ENCODE peak calls at places on chromosomes 13 and 19, in ten cellular contexts. One of them, this sample, is unnamed.

GRCh38 chr19:42313096-42313839 is at the start of gene TMEM145:
- DNase-seq in Karpas-422: peak; percentile 87
- DNase-seq in neuronal stem cell: peak; percentile 51
- DNase-seq in fibroblast of lung: peak; percentile 36
- DNase-seq in GM12878: no peak
- DNase-seq in colonic mucosa: no peak
- DNase-seq in mammary epithelial cell: peak; percentile 24
- DNase-seq in NT2/D1: no peak
- DNase-seq in neural progenitor cell: peak; percentile 84
- DNase-seq in MM.1S: peak; percentile 27
- DNase-seq in this sample: peak; percentile 77

GRCh38 chr13:71149498-71150363 is 717.3 kb downstream of the DACH1 start:
- DNase-seq in Karpas-422: no peak
- DNase-seq in neuronal stem cell: no peak
- DNase-seq in fibroblast of lung: no peak
- DNase-seq in GM12878: no peak
- DNase-seq in colonic mucosa: no peak
- DNase-seq in mammary epithelial cell: no peak
- DNase-seq in NT2/D1: no peak
- DNase-seq in neural progenitor cell: no peak
- DNase-seq in MM.1S: no peak
- DNase-seq in this sample: no peak

GRCh38 chr19:14528419-14529253 is 758 bp upstream of the TECR start:
- DNase-seq in Karpas-422: no peak
- DNase-seq in neuronal stem cell: no peak
- DNase-seq in fibroblast of lung: peak; percentile 21
- DNase-seq in GM12878: no peak
- DNase-seq in colonic mucosa: no peak
- DNase-seq in mammary epithelial cell: no peak
- DNase-seq in NT2/D1: no peak
- DNase-seq in neural progenitor cell: no peak
- DNase-seq in MM.1S: no peak
- DNase-seq in this sample: no peak

GRCh38 chr13:29503041-29503837 is 92.2 kb downstream of the SLC7A1 start:
- DNase-seq in Karpas-422: no peak
- DNase-seq in neuronal stem cell: no peak
- DNase-seq in fibroblast of lung: peak; percentile 30
- DNase-seq in GM12878: no peak
- DNase-seq in colonic mucosa: no peak
- DNase-seq in mammary epithelial cell: no peak
- DNase-seq in NT2/D1: no peak
- DNase-seq in neural progenitor cell: peak; percentile 58
- DNase-seq in MM.1S: no peak
- DNase-seq in this sample: no peak

GRCh38 chr13:32045963-32046785 is 14.6 kb downstream of the FRY start:
- DNase-seq in Karpas-422: no peak
- DNase-seq in neuronal stem cell: no peak
- DNase-seq in fibroblast of lung: peak; percentile 67
- DNase-seq in GM12878: no peak
- DNase-seq in colonic mucosa: peak; percentile 40
- DNase-seq in mammary epithelial cell: peak; percentile 17
- DNase-seq in NT2/D1: no peak
- DNase-seq in neural progenitor cell: no peak
- DNase-seq in MM.1S: no peak
- DNase-seq in this sample: peak; percentile 53

GRCh38 chr13:50406831-50407230 is 391.6 kb downstream of the KCNRG start:
- DNase-seq in Karpas-422: peak; percentile 80
- DNase-seq in neuronal stem cell: no peak
- DNase-seq in fibroblast of lung: no peak
- DNase-seq in GM12878: no peak
- DNase-seq in colonic mucosa: no peak
- DNase-seq in mammary epithelial cell: no peak
- DNase-seq in NT2/D1: no peak
- DNase-seq in neural progenitor cell: peak; percentile 21
- DNase-seq in MM.1S: no peak
- DNase-seq in this sample: no peak

GRCh38 chr13:25170554-25171107 is 1.5 kb downstream of the AMER2 start:
- DNase-seq in Karpas-422: no peak
- DNase-seq in neuronal stem cell: no peak
- DNase-seq in fibroblast of lung: no peak
- DNase-seq in GM12878: no peak
- DNase-seq in colonic mucosa: no peak
- DNase-seq in mammary epithelial cell: no peak
- DNase-seq in NT2/D1: no peak
- DNase-seq in neural progenitor cell: peak; percentile 67
- DNase-seq in MM.1S: no peak
- DNase-seq in this sample: peak; percentile 9

GRCh38 chr19:13610042-13610691 is 103.9 kb upstream of the CACNA1A start:
- DNase-seq in Karpas-422: no peak
- DNase-seq in neuronal stem cell: no peak
- DNase-seq in fibroblast of lung: no peak
- DNase-seq in GM12878: no peak
- DNase-seq in colonic mucosa: no peak
- DNase-seq in mammary epithelial cell: no peak
- DNase-seq in NT2/D1: no peak
- DNase-seq in neural progenitor cell: peak; percentile 44
- DNase-seq in MM.1S: no peak
- DNase-seq in this sample: no peak

GRCh38 chr13:21846605-21847004 is 175.7 kb downstream of the FGF9 start:
- DNase-seq in Karpas-422: no peak
- DNase-seq in neuronal stem cell: no peak
- DNase-seq in fibroblast of lung: no peak
- DNase-seq in GM12878: no peak
- DNase-seq in colonic mucosa: no peak
- DNase-seq in mammary epithelial cell: no peak
- DNase-seq in NT2/D1: peak; percentile 9
- DNase-seq in neural progenitor cell: no peak
- DNase-seq in MM.1S: no peak
- DNase-seq in this sample: no peak

GRCh38 chr13:30116379-30116778 is 191.0 kb downstream of the KATNAL1 start:
- DNase-seq in Karpas-422: no peak
- DNase-seq in neuronal stem cell: no peak
- DNase-seq in fibroblast of lung: no peak
- DNase-seq in GM12878: no peak
- DNase-seq in colonic mucosa: no peak
- DNase-seq in mammary epithelial cell: no peak
- DNase-seq in NT2/D1: no peak
- DNase-seq in neural progenitor cell: no peak
- DNase-seq in MM.1S: no peak
- DNase-seq in this sample: no peak

GRCh38 chr19:30696514-30696913 is 324.3 kb downstream of the ZNF536 start:
- DNase-seq in Karpas-422: peak; percentile 68
- DNase-seq in neuronal stem cell: no peak
- DNase-seq in fibroblast of lung: peak; percentile 39
- DNase-seq in GM12878: no peak
- DNase-seq in colonic mucosa: no peak
- DNase-seq in mammary epithelial cell: no peak
- DNase-seq in NT2/D1: no peak
- DNase-seq in neural progenitor cell: peak; percentile 75
- DNase-seq in MM.1S: peak; percentile 34
- DNase-seq in this sample: no peak

GRCh38 chr19:1455336-1456120 is 5.6 kb downstream of the APC2 start:
- DNase-seq in Karpas-422: peak; percentile 97
- DNase-seq in neuronal stem cell: no peak
- DNase-seq in fibroblast of lung: peak; percentile 55
- DNase-seq in GM12878: no peak
- DNase-seq in colonic mucosa: peak; percentile 91
- DNase-seq in mammary epithelial cell: peak; percentile 61
- DNase-seq in NT2/D1: no peak
- DNase-seq in neural progenitor cell: peak; percentile 70
- DNase-seq in MM.1S: peak; percentile 94
- DNase-seq in this sample: peak; percentile 77

GRCh38 chr19:4969772-4970531 is 1.0 kb downstream of the KDM4B start:
- DNase-seq in Karpas-422: peak; percentile 68
- DNase-seq in neuronal stem cell: peak; percentile 21
- DNase-seq in fibroblast of lung: peak; percentile 34
- DNase-seq in GM12878: peak; percentile 27
- DNase-seq in colonic mucosa: no peak
- DNase-seq in mammary epithelial cell: peak; percentile 27
- DNase-seq in NT2/D1: no peak
- DNase-seq in neural progenitor cell: peak; percentile 31
- DNase-seq in MM.1S: peak; percentile 26
- DNase-seq in this sample: peak; percentile 73

GRCh38 chr19:20858218-20858617 is 64.8 kb upstream of the ZNF85 start:
- DNase-seq in Karpas-422: no peak
- DNase-seq in neuronal stem cell: no peak
- DNase-seq in fibroblast of lung: no peak
- DNase-seq in GM12878: no peak
- DNase-seq in colonic mucosa: no peak
- DNase-seq in mammary epithelial cell: no peak
- DNase-seq in NT2/D1: peak; percentile 25
- DNase-seq in neural progenitor cell: peak; percentile 4
- DNase-seq in MM.1S: no peak
- DNase-seq in this sample: no peak

GRCh38 chr13:111542530-111543341 is 222.3 kb downstream of the TEX29 start:
- DNase-seq in Karpas-422: no peak
- DNase-seq in neuronal stem cell: no peak
- DNase-seq in fibroblast of lung: no peak
- DNase-seq in GM12878: no peak
- DNase-seq in colonic mucosa: no peak
- DNase-seq in mammary epithelial cell: no peak
- DNase-seq in NT2/D1: no peak
- DNase-seq in neural progenitor cell: no peak
- DNase-seq in MM.1S: no peak
- DNase-seq in this sample: no peak

GRCh38 chr19:374886-375235 is 30.3 kb upstream of the MIER2 start:
- DNase-seq in Karpas-422: no peak
- DNase-seq in neuronal stem cell: no peak
- DNase-seq in fibroblast of lung: no peak
- DNase-seq in GM12878: no peak
- DNase-seq in colonic mucosa: no peak
- DNase-seq in mammary epithelial cell: no peak
- DNase-seq in NT2/D1: no peak
- DNase-seq in neural progenitor cell: no peak
- DNase-seq in MM.1S: no peak
- DNase-seq in this sample: no peak

GRCh38 chr19:48619692-48620565 is 623 bp downstream of the SPHK2 start:
- DNase-seq in Karpas-422: no peak
- DNase-seq in neuronal stem cell: no peak
- DNase-seq in fibroblast of lung: peak; percentile 48
- DNase-seq in GM12878: no peak
- DNase-seq in colonic mucosa: peak; percentile 21
- DNase-seq in mammary epithelial cell: no peak
- DNase-seq in NT2/D1: no peak
- DNase-seq in neural progenitor cell: no peak
- DNase-seq in MM.1S: no peak
- DNase-seq in this sample: peak; percentile 82

GRCh38 chr13:64074989-64075474 is 2659.4 kb upstream of the PCDH20 start:
- DNase-seq in Karpas-422: peak; percentile 63
- DNase-seq in neuronal stem cell: no peak
- DNase-seq in fibroblast of lung: no peak
- DNase-seq in GM12878: no peak
- DNase-seq in colonic mucosa: no peak
- DNase-seq in mammary epithelial cell: no peak
- DNase-seq in NT2/D1: no peak
- DNase-seq in neural progenitor cell: no peak
- DNase-seq in MM.1S: no peak
- DNase-seq in this sample: no peak
- H3K9ac ChIP-seq in Karpas-422: peak overlapping the region; percentile 74
- H3K9ac ChIP-seq in neuronal stem cell: no peak overlapping the region
- H3K9ac ChIP-seq in fibroblast of lung: no peak overlapping the region
- H3K9ac ChIP-seq in GM12878: no peak overlapping the region
- H3K9ac ChIP-seq in colonic mucosa: no peak overlapping the region
- H3K9ac ChIP-seq in mammary epithelial cell: no peak overlapping the region
- H3K9ac ChIP-seq in NT2/D1: no peak overlapping the region
- H3K9ac ChIP-seq in neural progenitor cell: no peak overlapping the region
- H3K9ac ChIP-seq in MM.1S: no peak overlapping the region
- H3K9ac ChIP-seq in this sample: no peak overlapping the region

GRCh38 chr19:12155324-12155723 is 1.2 kb downstream of the ZNF625 start:
- DNase-seq in Karpas-422: no peak
- DNase-seq in neuronal stem cell: no peak
- DNase-seq in fibroblast of lung: no peak
- DNase-seq in GM12878: no peak
- DNase-seq in colonic mucosa: no peak
- DNase-seq in mammary epithelial cell: no peak
- DNase-seq in NT2/D1: no peak
- DNase-seq in neural progenitor cell: no peak
- DNase-seq in MM.1S: no peak
- DNase-seq in this sample: peak; percentile 38
- H3K9ac ChIP-seq in Karpas-422: peak overlapping the region; percentile 98
- H3K9ac ChIP-seq in neuronal stem cell: no peak overlapping the region
- H3K9ac ChIP-seq in fibroblast of lung: no peak overlapping the region
- H3K9ac ChIP-seq in GM12878: peak overlapping the region; percentile 91
- H3K9ac ChIP-seq in colonic mucosa: no peak overlapping the region
- H3K9ac ChIP-seq in mammary epithelial cell: no peak overlapping the region
- H3K9ac ChIP-seq in NT2/D1: peak overlapping the region; percentile 93
- H3K9ac ChIP-seq in neural progenitor cell: peak overlapping the region; percentile 99
- H3K9ac ChIP-seq in MM.1S: no peak overlapping the region
- H3K9ac ChIP-seq in this sample: peak overlapping the region; percentile 89

GRCh38 chr13:102295316-102296048 is 106.4 kb downstream of the FGF14 start:
- DNase-seq in Karpas-422: no peak
- DNase-seq in neuronal stem cell: no peak
- DNase-seq in fibroblast of lung: peak; percentile 98
- DNase-seq in GM12878: no peak
- DNase-seq in colonic mucosa: no peak
- DNase-seq in mammary epithelial cell: no peak
- DNase-seq in NT2/D1: no peak
- DNase-seq in neural progenitor cell: no peak
- DNase-seq in MM.1S: no peak
- DNase-seq in this sample: peak; percentile 67
- H3K9ac ChIP-seq in Karpas-422: no peak overlapping the region
- H3K9ac ChIP-seq in neuronal stem cell: no peak overlapping the region
- H3K9ac ChIP-seq in fibroblast of lung: no peak overlapping the region
- H3K9ac ChIP-seq in GM12878: no peak overlapping the region
- H3K9ac ChIP-seq in colonic mucosa: no peak overlapping the region
- H3K9ac ChIP-seq in mammary epithelial cell: no peak overlapping the region
- H3K9ac ChIP-seq in NT2/D1: no peak overlapping the region
- H3K9ac ChIP-seq in neural progenitor cell: no peak overlapping the region
- H3K9ac ChIP-seq in MM.1S: no peak overlapping the region
- H3K9ac ChIP-seq in this sample: no peak overlapping the region

GRCh38 chr13:110248449-110249143 is 58.4 kb downstream of the COL4A1 start:
- DNase-seq in Karpas-422: no peak
- DNase-seq in neuronal stem cell: no peak
- DNase-seq in fibroblast of lung: no peak
- DNase-seq in GM12878: no peak
- DNase-seq in colonic mucosa: no peak
- DNase-seq in mammary epithelial cell: no peak
- DNase-seq in NT2/D1: no peak
- DNase-seq in neural progenitor cell: no peak
- DNase-seq in MM.1S: no peak
- DNase-seq in this sample: no peak

GRCh38 chr13:110244096-110244830 is 62.7 kb downstream of the COL4A1 start:
- DNase-seq in Karpas-422: no peak
- DNase-seq in neuronal stem cell: no peak
- DNase-seq in fibroblast of lung: peak; percentile 55
- DNase-seq in GM12878: no peak
- DNase-seq in colonic mucosa: no peak
- DNase-seq in mammary epithelial cell: no peak
- DNase-seq in NT2/D1: no peak
- DNase-seq in neural progenitor cell: no peak
- DNase-seq in MM.1S: no peak
- DNase-seq in this sample: peak; percentile 84

GRCh38 chr13:110245421-110245899 is 61.5 kb downstream of the COL4A1 start:
- DNase-seq in Karpas-422: no peak
- DNase-seq in neuronal stem cell: no peak
- DNase-seq in fibroblast of lung: peak; percentile 68
- DNase-seq in GM12878: no peak
- DNase-seq in colonic mucosa: peak; percentile 15
- DNase-seq in mammary epithelial cell: no peak
- DNase-seq in NT2/D1: no peak
- DNase-seq in neural progenitor cell: no peak
- DNase-seq in MM.1S: no peak
- DNase-seq in this sample: peak; percentile 68

GRCh38 chr13:110244926-110245325 is 62.0 kb downstream of the COL4A1 start:
- DNase-seq in Karpas-422: no peak
- DNase-seq in neuronal stem cell: no peak
- DNase-seq in fibroblast of lung: no peak
- DNase-seq in GM12878: no peak
- DNase-seq in colonic mucosa: no peak
- DNase-seq in mammary epithelial cell: no peak
- DNase-seq in NT2/D1: no peak
- DNase-seq in neural progenitor cell: no peak
- DNase-seq in MM.1S: no peak
- DNase-seq in this sample: no peak

GRCh38 chr13:110246530-110246929 is 60.4 kb downstream of the COL4A1 start:
- DNase-seq in Karpas-422: no peak
- DNase-seq in neuronal stem cell: no peak
- DNase-seq in fibroblast of lung: no peak
- DNase-seq in GM12878: no peak
- DNase-seq in colonic mucosa: peak; percentile 17
- DNase-seq in mammary epithelial cell: no peak
- DNase-seq in NT2/D1: no peak
- DNase-seq in neural progenitor cell: no peak
- DNase-seq in MM.1S: no peak
- DNase-seq in this sample: no peak
- H3K9ac ChIP-seq in Karpas-422: no peak overlapping the region
- H3K9ac ChIP-seq in neuronal stem cell: no peak overlapping the region
- H3K9ac ChIP-seq in fibroblast of lung: no peak overlapping the region
- H3K9ac ChIP-seq in GM12878: no peak overlapping the region
- H3K9ac ChIP-seq in colonic mucosa: no peak overlapping the region
- H3K9ac ChIP-seq in mammary epithelial cell: no peak overlapping the region
- H3K9ac ChIP-seq in NT2/D1: no peak overlapping the region
- H3K9ac ChIP-seq in neural progenitor cell: no peak overlapping the region
- H3K9ac ChIP-seq in MM.1S: no peak overlapping the region
- H3K9ac ChIP-seq in this sample: no peak overlapping the region

This sample was measured in GM23248.